ENCODE peak calls at places on chromosomes 5 and 9, in four cellular contexts. W is HepG2, L is K562, V is A549. U is an unnamed sample.

GRCh38 chr5:176132471-176133288 is 105.5 kb upstream of the SIMC1 start:
- DNase-seq in W (no peak), L (no peak), V (no peak), U (no peak)

GRCh38 chr5:135450328-135450727 is 1.8 kb downstream of the TIFAB start:
- DNase-seq in W (peak), L (no peak), V (no peak), U (no peak)

GRCh38 chr9:137748311-137748710 is 129.3 kb upstream of the CACNA1B start:
- DNase-seq in W (no peak), L (no peak), V (no peak), U (no peak)

GRCh38 chr5:137370511-137371071 is 128.5 kb downstream of the SPOCK1 start:
- DNase-seq in W (no peak), L (no peak), V (no peak), U (no peak)

GRCh38 chr9:138120072-138120471 is 242.5 kb downstream of the CACNA1B start:
- DNase-seq in W (no peak), L (no peak), V (no peak), U (no peak)

GRCh38 chr5:61089351-61089750 is 72.9 kb downstream of the SMIM15 start:
- DNase-seq in W (no peak), L (no peak), V (no peak), U (no peak)

GRCh38 chr5:93092349-93093105 is 488.5 kb downstream of the NR2F1-AS1 start:
- DNase-seq in W (no peak), L (no peak), V (peak), U (no peak)

GRCh38 chr5:14721990-14722656 is 57.6 kb downstream of the OTULIN start:
- DNase-seq in W (peak), L (no peak), V (no peak), U (no peak)

GRCh38 chr9:26263451-26263850 is 585.2 kb upstream of the TUSC1 start:
- DNase-seq in W (no peak), L (no peak), V (no peak), U (no peak)

DNA sequence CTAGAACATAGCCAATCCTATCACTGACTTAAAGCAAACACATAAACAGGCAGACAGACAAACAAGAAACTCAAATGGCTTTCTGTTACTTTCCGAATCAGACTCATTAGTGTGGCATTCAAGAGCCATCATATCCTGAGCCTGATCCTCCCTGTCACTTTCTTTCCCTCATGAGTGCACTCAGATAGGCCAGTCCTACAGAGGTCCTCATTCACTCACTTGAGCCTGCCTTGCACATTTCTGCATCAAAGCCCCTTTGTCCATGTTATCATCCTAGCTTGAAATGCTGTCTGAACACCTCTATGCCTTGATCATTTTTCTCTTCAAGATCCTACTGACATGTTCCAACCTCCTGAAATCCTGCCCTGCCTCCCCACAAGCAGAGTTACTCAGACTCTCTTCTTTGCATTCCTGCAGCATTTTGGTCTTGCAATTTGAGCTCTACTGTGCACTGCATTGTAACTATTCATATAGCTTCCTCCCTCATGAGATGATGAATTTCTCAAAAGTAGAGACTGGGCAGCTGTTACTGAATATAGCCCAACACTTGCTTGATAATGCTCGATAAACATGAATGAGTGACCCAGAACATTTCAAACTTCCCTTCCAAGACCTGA is 126.9 kb downstream of the PALM2AKAP2 start:
- DNase-seq in W (peak), L (no peak), V (no peak), U (no peak)
- TF ChIP-seq HMGXB4 in W (no peak), L (no peak), V (no peak), U (no peak)

GRCh38 chr5:66477591-66477990 is 118.6 kb upstream of the MAST4 start:
- DNase-seq in W (no peak), L (no peak), V (no peak), U (no peak)
- TF ChIP-seq HMGXB4 in W (no peak), L (no peak), V (no peak), U (no peak)

GRCh38 chr5:53877243-53877642 is 316.8 kb downstream of the NDUFS4 start:
- DNase-seq in W (no peak), L (no peak), V (no peak), U (no peak)
- TF ChIP-seq HMGXB4 in W (no peak), L (no peak), V (no peak), U (no peak)

DNA sequence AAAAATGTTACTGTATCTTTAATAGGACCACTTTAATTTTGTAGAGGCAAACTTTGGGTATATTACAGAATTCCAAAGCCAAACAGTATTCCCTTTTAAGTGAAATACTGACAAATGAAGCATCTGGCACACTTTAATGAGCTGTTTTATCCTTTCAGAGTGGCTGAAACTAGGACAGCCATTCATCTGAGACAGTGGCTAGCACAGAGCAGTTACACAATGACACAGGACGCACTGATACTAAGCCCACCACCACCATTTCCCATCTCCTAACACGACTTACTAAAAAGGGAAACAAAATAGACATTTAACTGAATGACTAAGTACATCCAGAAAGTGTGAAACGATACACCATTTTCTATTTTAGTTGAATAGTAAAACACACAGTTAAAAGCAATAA is 120.4 kb upstream of the RETREG1 start:
- DNase-seq in W (peak), L (no peak), V (no peak), U (no peak)
- TF ChIP-seq HMGXB4 in W (no peak), L (no peak), V (no peak), U (no peak)

U was measured in WTC11.